ENCODE peak calls at places on chromosomes 4 and X, in six cellular contexts. L is HCT116, I is GM12878, N is K562, H is H1, U is SK-N-SH. O is an unnamed sample.

GRCh38 chr4:164224871-164225270 is 529.1 kb upstream of the SMIM31 start:
- DNase-seq in H (no peak), I (no peak), L (no peak), U (no peak), N (no peak), O (no peak)

GRCh38 chrX:25001808-25002657 is 13.7 kb downstream of the ARX start:
- DNase-seq in I (no peak), L (no peak), N (no peak), U (no peak), H (no peak), O (no peak)

GRCh38 chr4:4837921-4838601 is 21.4 kb upstream of the MSX1 start:
- DNase-seq in U (no peak), N (no peak), L (no peak), H (no peak), I (no peak), O (no peak)

GRCh38 chr4:38710053-38710452 is 46.1 kb downstream of the KLF3 start:
- DNase-seq in N (no peak), H (no peak), U (no peak), L (no peak), I (peak; percentile 15), O (no peak)

GRCh38 chr4:73662709-73663546 is 42.7 kb upstream of the RASSF6 start:
- DNase-seq in H (no peak), U (no peak), I (no peak), L (peak; percentile 21), N (peak; percentile 19), O (peak; percentile 22)

GRCh38 chr4:73619351-73619750 is 885 bp downstream of the RASSF6 start:
- DNase-seq in U (no peak), I (no peak), N (no peak), L (no peak), H (no peak), O (no peak)

GRCh38 chr4:10115657-10116624 is 658 bp downstream of the WDR1 start:
- DNase-seq in N (peak; percentile 85), H (peak; percentile 71), L (peak; percentile 28), U (peak; percentile 74), I (peak; percentile 23), O (peak; percentile 66)

GRCh38 chr4:31411606-31412005 is 691.4 kb downstream of the PCDH7 start:
- DNase-seq in U (no peak), N (no peak), I (no peak), L (no peak), H (no peak), O (no peak)

GRCh38 chr4:4541040-4541631 is 712 bp downstream of the STX18 start:
- DNase-seq in L (no peak), H (no peak), U (no peak), I (peak; percentile 36), N (no peak), O (peak; percentile 48)

GRCh38 chr4:3527914-3528876 is 4.0 kb downstream of the LRPAP1 start:
- DNase-seq in I (no peak), U (no peak), H (no peak), N (no peak), L (no peak), O (no peak)

GRCh38 chr4:83369825-83370639 is 35.4 kb upstream of the HPSE start:
- DNase-seq in I (no peak), H (no peak), U (no peak), L (no peak), N (no peak), O (no peak)

GRCh38 chrX:86149089-86149488 is 838 bp downstream of the DACH2 start:
- DNase-seq in I (no peak), H (no peak), N (no peak), U (no peak), L (no peak), O (no peak)

GRCh38 chrX:125003746-125004446 is 315.8 kb upstream of the TEX13C start:
- DNase-seq in U (no peak), H (no peak), I (no peak), L (no peak), N (no peak), O (no peak)

GRCh38 chr4:13542577-13543042 is 1.7 kb downstream of the NKX3-2 start:
- DNase-seq in I (no peak), H (peak; percentile 60), L (no peak), U (no peak), N (no peak), O (no peak)

GRCh38 chr4:13544556-13545393 is 467 bp upstream of the NKX3-2 start:
- DNase-seq in H (peak; percentile 95), N (peak; percentile 94), U (peak; percentile 87), L (peak; percentile 81), I (no peak), O (peak; percentile 98)

GRCh38 chr4:13543648-13544555 is at the start of gene NKX3-2:
- DNase-seq in H (peak; percentile 78), I (no peak), L (no peak), U (peak; percentile 73), N (no peak), O (no peak)

GRCh38 chr4:13541720-13542576 is 2.4 kb downstream of the NKX3-2 start:
- DNase-seq in N (no peak), H (peak; percentile 83), I (no peak), L (no peak), U (peak; percentile 58), O (no peak)

DNA sequence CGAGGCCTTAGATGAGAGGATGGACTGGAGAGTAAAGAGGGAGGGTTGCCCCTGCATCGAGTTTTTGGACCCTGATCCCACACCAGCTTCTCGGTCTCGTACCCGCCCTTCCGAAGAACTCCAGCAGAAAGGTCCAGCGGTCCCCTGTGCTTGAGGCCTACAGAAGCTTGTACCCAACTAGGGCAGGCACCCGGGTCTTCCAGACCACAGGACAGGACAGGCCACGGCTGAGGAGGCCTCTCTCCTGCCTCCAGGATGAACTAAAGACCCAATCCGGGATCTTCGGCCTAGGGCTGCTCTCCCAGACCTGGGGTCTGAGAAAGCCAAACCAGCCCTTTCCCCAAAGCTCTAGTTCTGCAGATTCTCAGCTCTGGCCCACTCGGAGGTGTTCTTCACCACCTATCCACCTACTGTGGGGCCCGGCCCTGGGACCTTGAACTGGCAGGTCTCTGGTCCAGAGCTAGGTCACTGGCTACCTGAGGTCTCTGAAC is 1.2 kb downstream of the NKX3-2 start:
- DNase-seq in U (peak; percentile 31), L (no peak), H (peak; percentile 67), I (no peak), N (no peak), O (no peak)
- TF ChIP-seq JUND in U (no peak), L (no peak), H (no peak), I (no peak), N (no peak), O (no peak)

GRCh38 chr4:21952549-21952948 is 4.0 kb upstream of the KCNIP4 start:
- DNase-seq in N (no peak), L (no peak), H (no peak), I (peak; percentile 4), U (no peak), O (no peak)
- TF ChIP-seq JUND in N (no peak), L (no peak), H (no peak), I (no peak), U (no peak), O (no peak)

GRCh38 chr4:185304944-185305690 is 90.6 kb downstream of the LRP2BP start:
- DNase-seq in H (peak; percentile 57), L (no peak), I (peak; percentile 68), U (peak; percentile 28), N (no peak), O (no peak)
- TF ChIP-seq JUND in H (no peak), L (no peak), I (no peak), U (no peak), N (no peak), O (no peak)

GRCh38 chrX:130545796-130546195 is 144.0 kb downstream of the RBMX2 start:
- DNase-seq in I (no peak), U (no peak), L (no peak), H (no peak), N (no peak), O (no peak)
- TF ChIP-seq JUND in I (no peak), U (no peak), L (no peak), H (no peak), N (no peak), O (no peak)

GRCh38 chr4:140672366-140672765 is 83.8 kb downstream of the TBC1D9 start:
- DNase-seq in H (no peak), U (no peak), L (no peak), N (no peak), I (no peak), O (no peak)

GRCh38 chr4:140668111-140668510 is 88.1 kb downstream of the TBC1D9 start:
- DNase-seq in I (no peak), U (no peak), H (no peak), L (no peak), N (no peak), O (no peak)

GRCh38 chr4:140675599-140676231 is 80.5 kb downstream of the TBC1D9 start:
- DNase-seq in L (no peak), U (no peak), N (no peak), H (no peak), I (no peak), O (no peak)

GRCh38 chr4:140673729-140674128 is 82.5 kb downstream of the TBC1D9 start:
- DNase-seq in N (no peak), U (peak; percentile 79), I (no peak), H (no peak), L (no peak), O (no peak)
- TF ChIP-seq JUND in N (no peak), U (no peak), I (no peak), H (no peak), L (no peak), O (no peak)